ENCODE peak calls at places on chromosomes 7 and 10, in ten cellular contexts. Y is nucleus accumbens; J is fibroblast of mammary gland; Z is body of pancreas; M is SK-N-SH; R is stimulated activated CD4-positive, alpha-beta T cell treated with anti-CD3 and anti-CD28 coated beads, Interleukin-1b, Interleukin-23, amount 100 ng/mL, for 24 hours; A is DMS153; I is skeletal muscle cell; L is astrocyte of the spinal cord; C is glutamatergic neuron. Q is an unnamed sample.

GRCh38 chr10:54266395-54266794 is 534.6 kb downstream of the PCDH15 start:
- DNase-seq in Y (no peak), J (no peak), Z (no peak), M (no peak), R (no peak), A (no peak), I (no peak), L (no peak), C (no peak), Q (no peak)

GRCh38 chr10:70715853-70716795 is 43.8 kb downstream of the ADAMTS14 start:
- DNase-seq in Y (no peak), J (peak; percentile 78), Z (no peak), M (no peak), R (no peak), A (peak; percentile 94), I (no peak), L (peak; percentile 73), C (peak; percentile 80), Q (no peak)

GRCh38 chr10:121539757-121540156 is 58.5 kb downstream of the FGFR2 start:
- DNase-seq in Y (no peak), J (no peak), Z (no peak), M (no peak), R (no peak), A (no peak), I (no peak), L (no peak), C (no peak), Q (no peak)

GRCh38 chr7:25385731-25386136 is 157.4 kb upstream of the NPVF start:
- DNase-seq in Y (no peak), J (no peak), Z (peak; percentile 57), M (no peak), R (no peak), A (no peak), I (no peak), L (no peak), C (no peak), Q (peak; percentile 61)

GRCh38 chr7:136018104-136018503 is 40.9 kb upstream of the MTPN start:
- DNase-seq in Y (no peak), J (peak; percentile 49), Z (no peak), M (no peak), R (no peak), A (no peak), I (no peak), L (no peak), C (no peak), Q (no peak)

GRCh38 chr7:98314469-98314868 is 33.0 kb downstream of the BRI3 start:
- DNase-seq in Y (no peak), J (peak; percentile 40), Z (no peak), M (no peak), R (no peak), A (no peak), I (no peak), L (peak; percentile 28), C (no peak), Q (no peak)

GRCh38 chr7:158386866-158387820 is 200.5 kb downstream of the PTPRN2 start:
- DNase-seq in Y (no peak), J (no peak), Z (no peak), M (no peak), R (no peak), A (no peak), I (no peak), L (no peak), C (peak; percentile 75), Q (no peak)

GRCh38 chr10:69479241-69479730 is 28.0 kb downstream of the TSPAN15 start:
- DNase-seq in Y (peak; percentile 51), J (no peak), Z (no peak), M (peak; percentile 56), R (no peak), A (peak; percentile 51), I (no peak), L (no peak), C (peak; percentile 66), Q (peak; percentile 48)

GRCh38 chr7:111224354-111225231 is 133.7 kb downstream of the LRRN3 start:
- DNase-seq in Y (no peak), J (peak; percentile 42), Z (no peak), M (no peak), R (no peak), A (no peak), I (no peak), L (peak; percentile 7), C (no peak), Q (no peak)

GRCh38 chr10:122647383-122647968 is 52.2 kb downstream of the C10orf120 start:
- DNase-seq in Y (no peak), J (no peak), Z (no peak), M (no peak), R (no peak), A (no peak), I (no peak), L (no peak), C (no peak), Q (no peak)